ENCODE peak calls at places on chromosomes 5 and 9, in ten cellular contexts. P is CD8-positive, alpha-beta T cell; J is fibroblast of lung; T is spleen; B is B cell; W is A549; I is lower leg skin; V is heart left ventricle; O is fibroblast of mammary gland; Y is dorsolateral prefrontal cortex. R is an unnamed sample.

GRCh38 chr9:33748633-33749304 is 46.6 kb upstream of the PRSS3 start:
- DNase-seq in O (no peak), Y (no peak), W (no peak), T (no peak), I (no peak), V (no peak), J (no peak), B (no peak), P (peak), R (no peak)

GRCh38 chr9:106648799-106649198 is 214.2 kb upstream of the ZNF462 start:
- DNase-seq in Y (no peak), V (no peak), P (no peak), J (peak), I (no peak), B (no peak), O (peak), T (no peak), W (no peak), R (no peak)

GRCh38 chr5:136811086-136811485 is 445.7 kb upstream of the TRPC7 start:
- DNase-seq in T (no peak), W (no peak), I (no peak), Y (no peak), O (peak), B (no peak), V (no peak), P (no peak), J (peak), R (no peak)

GRCh38 chr9:12658531-12659209 is 34.5 kb upstream of the TYRP1 start:
- DNase-seq in I (no peak), O (no peak), B (no peak), P (no peak), W (no peak), T (peak), Y (no peak), V (no peak), J (no peak), R (no peak)

GRCh38 chr5:168366124-168366523 is 74.7 kb downstream of the WWC1 start:
- DNase-seq in I (peak), B (no peak), P (no peak), W (no peak), Y (no peak), V (no peak), O (peak), T (no peak), J (peak), R (peak)

GRCh38 chr5:110105692-110106091 is 416.0 kb downstream of the MAN2A1 start:
- DNase-seq in O (peak), V (peak), Y (no peak), I (no peak), W (no peak), B (no peak), P (no peak), T (no peak), J (peak), R (no peak)

GRCh38 chr9:12930906-12931305 is 156.1 kb downstream of the LURAP1L start:
- DNase-seq in T (no peak), Y (no peak), I (no peak), O (peak), J (no peak), P (no peak), B (no peak), W (no peak), V (no peak), R (no peak)

GRCh38 chr5:142686210-142686734 is 382 bp upstream of the FGF1 start:
- DNase-seq in O (no peak), I (peak), Y (no peak), B (no peak), W (no peak), J (peak), V (peak), T (no peak), P (no peak), R (no peak)

GRCh38 chr5:67118050-67118620 is 78.5 kb downstream of the CD180 start:
- DNase-seq in O (no peak), B (no peak), I (no peak), P (no peak), Y (no peak), J (no peak), T (no peak), V (no peak), W (no peak), R (no peak)

GRCh38 chr9:128818839-128819715 is 777 bp downstream of the ENDOG start:
- DNase-seq in J (no peak), Y (no peak), B (peak), T (peak), P (peak), W (peak), O (no peak), V (peak), I (no peak), R (no peak)

GRCh38 chr9:19840953-19841352 is 52.1 kb upstream of the SLC24A2 start:
- DNase-seq in Y (no peak), J (no peak), P (no peak), O (no peak), W (no peak), T (no peak), I (no peak), B (no peak), V (no peak), R (no peak)

GRCh38 chr5:61313960-61314681 is 17.9 kb upstream of the ZSWIM6 start:
- DNase-seq in V (no peak), P (no peak), T (no peak), I (no peak), O (peak), B (no peak), J (peak), W (no peak), Y (no peak), R (peak)

GRCh38 chr5:96562614-96563013 is 99.6 kb upstream of the CAST start:
- DNase-seq in I (no peak), T (no peak), B (no peak), O (peak), P (no peak), Y (no peak), J (peak), W (no peak), V (no peak), R (peak)

GRCh38 chr5:82560546-82560945 is 282.4 kb upstream of the RPS23 start:
- DNase-seq in Y (no peak), O (peak), V (no peak), P (no peak), B (no peak), T (no peak), J (no peak), I (no peak), W (no peak), R (no peak)

GRCh38 chr5:122130152-122130551 is 806 bp downstream of the ZNF474 start:
- DNase-seq in W (no peak), I (no peak), T (no peak), O (no peak), J (no peak), Y (no peak), B (no peak), P (no peak), V (no peak), R (no peak)

GRCh38 chr9:86241216-86241615 is 18.2 kb downstream of the C9orf153 start:
- DNase-seq in I (no peak), P (no peak), T (no peak), J (no peak), V (no peak), W (no peak), B (no peak), O (no peak), Y (no peak), R (no peak)

GRCh38 chr9:98707158-98708102 is 1.3 kb downstream of the GABBR2 start:
- DNase-seq in O (peak), I (peak), P (no peak), J (peak), W (peak), V (peak), T (no peak), Y (peak), B (peak), R (peak)

GRCh38 chr9:99169982-99170761 is 51.6 kb downstream of the ALG2 start:
- DNase-seq in W (no peak), Y (no peak), O (no peak), J (peak), T (no peak), B (no peak), V (no peak), I (no peak), P (no peak), R (no peak)

GRCh38 chr5:41797672-41798071 is 72.6 kb downstream of the OXCT1 start:
- DNase-seq in I (no peak), T (no peak), P (no peak), J (no peak), O (no peak), W (no peak), V (no peak), Y (no peak), B (no peak), R (no peak)

GRCh38 chr5:103456476-103456875 is 106.1 kb downstream of the NUDT12 start:
- DNase-seq in T (no peak), J (no peak), P (no peak), I (no peak), B (no peak), Y (no peak), V (no peak), O (no peak), W (no peak), R (no peak)

GRCh38 chr5:150438873-150439546 is 10.5 kb downstream of the RPS14 start:
- DNase-seq in T (no peak), I (no peak), O (peak), Y (no peak), J (peak), V (no peak), P (no peak), W (peak), B (no peak), R (peak)

GRCh38 chr5:107012371-107012770 is 658.4 kb downstream of the EFNA5 start:
- DNase-seq in J (no peak), O (no peak), Y (no peak), W (no peak), B (no peak), V (no peak), T (no peak), I (no peak), P (no peak), R (no peak)

GRCh38 chr9:112820886-112821285 is 69.8 kb downstream of the SLC46A2 start:
- DNase-seq in O (peak), V (no peak), P (no peak), T (no peak), I (no peak), Y (no peak), W (no peak), J (peak), B (no peak), R (peak)

GRCh38 chr5:73615085-73615484 is 10.9 kb upstream of the ARHGEF28 start:
- DNase-seq in P (no peak), T (no peak), W (peak), I (no peak), V (no peak), J (no peak), B (no peak), Y (no peak), O (no peak), R (no peak)

GRCh38 chr5:124436294-124436693 is 310.1 kb downstream of the ZNF608 start:
- DNase-seq in P (no peak), J (peak), B (no peak), O (peak), W (no peak), T (no peak), I (no peak), V (no peak), Y (no peak), R (no peak)

GRCh38 chr9:79799691-79800345 is 228.1 kb downstream of the TLE4 start:
- DNase-seq in Y (no peak), V (peak), J (peak), W (no peak), P (no peak), I (no peak), B (no peak), O (no peak), T (no peak), R (no peak)

GRCh38 chr5:77016962-77017361 is 13.2 kb upstream of the AGGF1 start:
- DNase-seq in V (no peak), O (no peak), W (no peak), B (no peak), Y (no peak), I (no peak), T (no peak), P (no peak), J (no peak), R (no peak)

GRCh38 chr9:89137548-89138462 is 40.8 kb downstream of the SHC3 start:
- DNase-seq in J (peak), V (peak), P (no peak), T (no peak), O (peak), Y (no peak), B (no peak), W (peak), I (peak), R (peak)

GRCh38 chr9:136750526-136750925 is 2.2 kb upstream of the LCN6 start:
- DNase-seq in Y (no peak), O (no peak), P (no peak), B (no peak), T (no peak), W (no peak), J (peak), I (no peak), V (no peak), R (no peak)

GRCh38 chr5:32173394-32174010 is 617 bp downstream of the GOLPH3 start:
- DNase-seq in B (peak), O (peak), I (peak), W (peak), Y (no peak), J (peak), P (peak), T (peak), V (peak), R (peak)

GRCh38 chr9:97132865-97133264 is 93.9 kb upstream of the CTSV start:
- DNase-seq in O (no peak), T (no peak), B (no peak), I (no peak), Y (no peak), P (no peak), J (no peak), W (no peak), V (no peak), R (no peak)

GRCh38 chr9:93536167-93536566 is 40.2 kb upstream of the PHF2 start:
- DNase-seq in J (no peak), V (no peak), T (no peak), O (no peak), I (no peak), B (no peak), W (no peak), P (no peak), Y (no peak), R (no peak)

GRCh38 chr9:93536874-93537273 is 39.5 kb upstream of the PHF2 start:
- DNase-seq in B (no peak), Y (no peak), J (no peak), P (no peak), O (no peak), W (no peak), I (no peak), V (no peak), T (no peak), R (no peak)

GRCh38 chr9:93532121-93532520 is 44.3 kb upstream of the PHF2 start:
- DNase-seq in J (no peak), W (no peak), O (no peak), B (no peak), T (no peak), Y (no peak), P (no peak), I (no peak), V (no peak), R (no peak)

GRCh38 chr9:93533863-93534262 is 42.5 kb upstream of the PHF2 start:
- DNase-seq in T (no peak), J (no peak), B (no peak), O (no peak), V (no peak), Y (no peak), W (peak), I (no peak), P (no peak), R (no peak)

DNA sequence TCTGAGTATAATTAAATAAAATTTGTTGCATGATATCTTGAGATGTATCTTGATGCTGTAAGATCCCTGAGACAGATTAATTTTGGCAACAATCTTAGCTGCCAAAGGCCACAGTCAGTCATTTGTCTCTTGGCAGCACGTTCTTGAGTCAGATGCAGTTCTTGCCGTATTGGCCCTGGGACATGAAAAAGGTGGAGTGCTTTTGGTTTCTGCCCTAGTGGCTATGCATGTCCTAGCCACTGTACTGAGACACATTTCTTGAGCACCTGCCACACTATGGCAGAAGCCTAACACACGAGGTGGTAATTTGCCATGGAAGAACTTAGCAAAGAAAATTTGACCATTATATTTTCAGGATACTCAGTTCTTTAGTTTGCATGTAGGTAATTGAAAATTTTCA is 45.0 kb upstream of the PHF2 start:
- DNase-seq in P (no peak), B (no peak), I (no peak), O (peak), T (no peak), V (no peak), J (no peak), W (no peak), Y (no peak), R (no peak)
- TF ChIP-seq CTCF in P (no peak), B (no peak), I (no peak), O (peak), T (no peak), V (no peak), J (no peak), W (no peak), Y (no peak), R (peak)

DNA sequence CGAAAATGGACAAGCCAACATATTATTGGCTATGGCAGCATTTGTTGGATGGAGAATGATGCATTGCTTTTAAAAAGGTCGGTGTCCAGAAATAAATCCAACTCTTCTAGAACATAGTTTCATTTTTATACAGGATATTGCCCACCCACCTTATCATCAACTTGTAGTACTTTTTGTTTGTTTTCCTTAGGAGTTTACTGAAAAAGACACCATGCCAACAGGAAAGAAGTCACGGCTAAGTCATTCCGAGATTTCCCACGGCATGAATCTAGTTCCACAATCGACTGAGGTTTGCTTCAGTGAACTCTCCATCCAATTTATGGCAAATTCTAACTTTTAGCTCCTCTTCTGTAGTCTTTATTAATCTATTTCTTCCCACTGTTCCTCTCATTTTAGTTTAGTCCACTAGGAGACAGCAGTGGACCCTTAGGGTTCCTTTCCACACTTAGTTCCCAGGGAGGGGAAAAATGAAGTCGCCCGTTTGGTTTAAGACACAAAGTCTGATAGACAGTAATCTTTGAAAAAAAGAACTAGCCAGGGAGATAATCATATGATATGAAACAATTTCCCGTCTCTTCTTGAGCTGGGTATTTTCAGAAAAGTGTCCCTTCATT is 237.5 kb downstream of the AP3B1 start:
- DNase-seq in O (no peak), B (no peak), P (no peak), W (peak), J (no peak), T (no peak), I (no peak), V (no peak), Y (no peak), R (no peak)
- TF ChIP-seq CTCF in O (no peak), B (no peak), P (no peak), W (peak), J (no peak), T (no peak), I (no peak), V (no peak), Y (no peak), R (peak)

DNA sequence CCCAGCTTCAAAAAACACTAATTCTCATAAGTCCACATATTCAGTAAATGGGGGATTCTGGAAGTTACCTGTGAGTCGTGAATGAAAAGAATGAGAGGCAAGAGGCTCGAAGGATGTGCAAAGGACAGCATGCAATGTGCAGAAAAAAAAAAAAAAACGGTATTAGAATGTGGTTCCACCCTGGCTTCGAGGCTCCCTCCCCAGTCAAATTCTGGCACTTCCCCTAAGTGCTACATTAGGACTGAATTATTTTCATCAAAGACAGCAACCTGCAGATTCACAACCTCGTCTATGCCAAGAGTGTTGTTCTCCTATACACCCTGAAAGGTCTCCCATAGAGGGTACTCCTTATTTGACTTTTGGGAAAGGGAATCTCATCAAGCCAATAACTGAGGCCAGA is 16.5 kb downstream of the CAPSL start:
- DNase-seq in T (no peak), B (no peak), Y (no peak), O (no peak), I (no peak), W (no peak), P (no peak), V (no peak), J (no peak), R (no peak)
- TF ChIP-seq CTCF in T (no peak), B (no peak), Y (no peak), O (no peak), I (no peak), W (no peak), P (peak), V (no peak), J (no peak), R (no peak)

GRCh38 chr5:42991477-42992034 is 48.6 kb downstream of the ANXA2R start:
- DNase-seq in J (peak), T (peak), W (no peak), O (no peak), B (no peak), Y (no peak), I (no peak), V (no peak), P (no peak), R (no peak)

GRCh38 chr5:42992035-42992570 is 48.0 kb downstream of the ANXA2R start:
- DNase-seq in J (peak), P (peak), I (peak), T (peak), O (peak), W (peak), B (peak), V (peak), Y (peak), R (peak)

GRCh38 chr5:42995152-42995751 is 44.9 kb downstream of the ANXA2R start:
- DNase-seq in I (no peak), O (peak), Y (no peak), V (no peak), P (no peak), J (peak), T (no peak), B (no peak), W (no peak), R (no peak)

GRCh38 chr5:42993516-42994284 is 46.4 kb downstream of the ANXA2R start:
- DNase-seq in B (no peak), I (no peak), P (peak), W (no peak), J (peak), Y (no peak), V (no peak), O (peak), T (peak), R (no peak)

GRCh38 chr5:42994285-42995151 is 45.6 kb downstream of the ANXA2R start:
- DNase-seq in I (peak), W (peak), B (peak), V (peak), Y (peak), T (peak), O (peak), J (peak), P (peak), R (peak)
- TF ChIP-seq CTCF in I (peak), W (peak), B (peak), V (peak), Y (peak), T (peak), O (peak), J (peak), P (peak), R (peak)

GRCh38 chr5:170338933-170339779 is 41.6 kb upstream of the LCP2 start:
- DNase-seq in W (no peak), B (peak), T (peak), P (peak), J (no peak), Y (no peak), V (no peak), O (no peak), I (peak), R (no peak)

GRCh38 chr5:170338272-170338671 is 40.7 kb upstream of the LCP2 start:
- DNase-seq in W (no peak), J (no peak), O (no peak), B (no peak), P (no peak), Y (no peak), I (peak), T (no peak), V (no peak), R (no peak)

GRCh38 chr5:170333161-170333909 is 35.8 kb upstream of the LCP2 start:
- DNase-seq in B (no peak), P (peak), I (peak), V (no peak), Y (no peak), T (peak), O (peak), W (no peak), J (no peak), R (no peak)

GRCh38 chr5:170337055-170337454 is 39.5 kb upstream of the LCP2 start:
- DNase-seq in P (no peak), I (peak), J (no peak), V (no peak), T (no peak), O (no peak), W (no peak), Y (no peak), B (no peak), R (no peak)

GRCh38 chr5:170336065-170336464 is 38.5 kb upstream of the LCP2 start:
- DNase-seq in W (no peak), B (no peak), T (no peak), V (no peak), P (no peak), I (peak), O (no peak), J (no peak), Y (no peak), R (no peak)
- TF ChIP-seq CTCF in W (no peak), B (no peak), T (no peak), V (no peak), P (no peak), I (no peak), O (no peak), J (no peak), Y (no peak), R (no peak)